ENCODE peak calls at places on chromosomes 4 and X, in eight cellular contexts. D is mucosa of gallbladder; C is WERI-Rb-1; W is activated CD4-positive, alpha-beta T cell treated with anti-CD3 and anti-CD28 coated beads for 48 hours; T is naive thymus-derived CD8-positive, alpha-beta T cell; S is HS-27A; I is left ventricle myocardium inferior; P is lower lobe of right lung. F is an unnamed sample.

GRCh38 chrX:140715787-140716186 is 6.2 kb downstream of the LINC00632 start:
- DNase-seq in T (no peak), P (no peak), S (no peak), I (no peak), C (no peak), W (no peak), D (no peak), F (no peak)

GRCh38 chr4:44446801-44447562 is 1.6 kb downstream of the KCTD8 start:
- DNase-seq in D (no peak), P (no peak), T (no peak), C (peak), I (no peak), S (no peak), W (no peak), F (no peak)

GRCh38 chr4:89509708-89510269 is 202.2 kb upstream of the GPRIN3 start:
- DNase-seq in W (peak), P (no peak), C (no peak), S (no peak), I (no peak), T (no peak), D (no peak), F (peak)

GRCh38 chr4:164215113-164215741 is 538.7 kb upstream of the SMIM31 start:
- DNase-seq in W (no peak), S (no peak), P (no peak), T (no peak), D (no peak), C (no peak), I (no peak), F (no peak)

GRCh38 chr4:175419120-175419774 is 392.8 kb downstream of the GPM6A start:
- DNase-seq in D (no peak), C (no peak), W (no peak), I (no peak), S (peak), P (no peak), T (no peak), F (peak)

GRCh38 chrX:137052641-137053235 is 18.9 kb upstream of the GPR101 start:
- DNase-seq in D (no peak), C (no peak), T (peak), W (peak), S (no peak), P (no peak), I (no peak), F (no peak)

GRCh38 chr4:165779950-165780670 is 92.9 kb upstream of the TLL1 start:
- DNase-seq in C (no peak), D (no peak), S (no peak), P (no peak), I (no peak), T (no peak), W (no peak), F (no peak)

GRCh38 chr4:127844605-127845116 is 36.0 kb upstream of the PLK4 start:
- DNase-seq in T (no peak), W (no peak), D (no peak), I (no peak), S (no peak), C (no peak), P (no peak), F (no peak)

GRCh38 chrX:20680998-20681397 is 414.3 kb upstream of the RPS6KA3 start:
- DNase-seq in P (no peak), D (no peak), S (no peak), T (no peak), I (no peak), W (no peak), C (no peak), F (peak)

GRCh38 chr4:106707776-106708603 is 328.1 kb downstream of the DKK2 start:
- DNase-seq in S (no peak), D (no peak), I (no peak), C (no peak), T (no peak), P (no peak), W (no peak), F (peak)

GRCh38 chr4:168859888-168860694 is 150.0 kb downstream of the CBR4 start:
- DNase-seq in T (no peak), W (no peak), D (no peak), I (no peak), C (no peak), P (no peak), S (no peak), F (peak)

GRCh38 chr4:12244949-12245348 is 816.3 kb upstream of the HS3ST1 start:
- DNase-seq in C (no peak), I (no peak), S (no peak), T (no peak), P (no peak), D (no peak), W (no peak), F (no peak)

GRCh38 chr4:82866706-82867385 is 24.1 kb downstream of the SEC31A start:
- DNase-seq in T (no peak), D (no peak), C (no peak), P (no peak), S (no peak), I (no peak), W (no peak), F (no peak)

GRCh38 chr4:80705311-80705710 is 325.2 kb upstream of the BMP3 start:
- DNase-seq in D (no peak), C (no peak), I (no peak), P (no peak), S (no peak), W (no peak), T (no peak), F (no peak)

GRCh38 chr4:735583-735982 is 30.0 kb downstream of the PCGF3 start:
- DNase-seq in P (no peak), I (no peak), T (no peak), C (no peak), W (no peak), S (no peak), D (no peak), F (no peak)

GRCh38 chr4:81214518-81215218 is 354 bp downstream of the PRKG2 start:
- DNase-seq in T (no peak), S (no peak), I (no peak), P (peak), D (no peak), W (peak), C (peak), F (peak)

GRCh38 chr4:151455212-151455611 is 46.2 kb downstream of the FHIP1A start:
- DNase-seq in C (no peak), I (no peak), S (no peak), D (no peak), P (no peak), W (no peak), T (no peak), F (peak)

GRCh38 chr4:70703695-70704332 is 15.5 kb downstream of the UTP3 start:
- DNase-seq in S (peak), D (no peak), I (no peak), P (no peak), W (peak), T (no peak), C (peak), F (peak)

GRCh38 chr4:14096406-14096965 is 469.0 kb upstream of the BOD1L1 start:
- DNase-seq in W (no peak), I (no peak), P (no peak), T (no peak), C (no peak), D (no peak), S (no peak), F (peak)

GRCh38 chr4:121726642-121727268 is 30.0 kb upstream of the ANXA5 start:
- DNase-seq in W (peak), I (no peak), D (no peak), T (no peak), P (no peak), C (peak), S (no peak), F (peak)

GRCh38 chr4:76658231-76659102 is 223.4 kb downstream of the SHROOM3 start:
- DNase-seq in T (no peak), C (no peak), I (no peak), W (no peak), D (no peak), S (peak), P (no peak), F (peak)

GRCh38 chrX:29237972-29238371 is 650.7 kb downstream of the IL1RAPL1 start:
- DNase-seq in I (no peak), S (no peak), W (no peak), D (no peak), P (no peak), T (no peak), C (no peak), F (no peak)

GRCh38 chr4:139738846-139739613 is 73.4 kb downstream of the MGST2 start:
- DNase-seq in W (no peak), D (no peak), I (no peak), S (no peak), P (no peak), T (no peak), C (no peak), F (no peak)

GRCh38 chr4:122716825-122717448 is 15.6 kb upstream of the BBS12 start:
- DNase-seq in S (peak), C (peak), I (peak), W (peak), D (peak), P (peak), T (peak), F (peak)

GRCh38 chr4:121307441-121308327 is 73.1 kb downstream of the QRFPR start:
- DNase-seq in P (no peak), I (no peak), D (peak), T (peak), C (peak), S (peak), W (peak), F (peak)

GRCh38 chr4:184355111-184355604 is 119.2 kb downstream of the IRF2 start:
- DNase-seq in D (peak), P (no peak), W (no peak), T (peak), I (no peak), C (no peak), S (peak), F (peak)

GRCh38 chr4:10898072-10898471 is 213.5 kb upstream of the CLNK start:
- DNase-seq in S (no peak), D (no peak), W (no peak), T (no peak), I (no peak), C (no peak), P (no peak), F (no peak)

GRCh38 chrX:132401935-132402334 is 86.9 kb downstream of the MBNL3 start:
- DNase-seq in P (no peak), D (no peak), T (no peak), I (no peak), W (no peak), C (no peak), S (no peak), F (peak)

GRCh38 chr4:182846041-182846440 is 71.1 kb downstream of the DCTD start:
- DNase-seq in C (no peak), T (no peak), W (no peak), P (no peak), D (no peak), I (no peak), S (no peak), F (no peak)

GRCh38 chr4:112840061-112840460 is 203.1 kb downstream of the LARP7 start:
- DNase-seq in S (no peak), C (no peak), W (no peak), P (no peak), D (no peak), T (no peak), I (no peak), F (peak)

GRCh38 chr4:34046580-34046979 is 2197.7 kb downstream of the ARAP2 start:
- DNase-seq in S (peak), P (no peak), I (no peak), D (no peak), T (no peak), C (no peak), W (no peak), F (peak)

F was measured in choroid plexus epithelial cell.